ENCODE peak calls at places on chromosomes 7 and 10, in five cellular contexts. Z, A, F, I and G are unnamed samples.

GRCh38 chr7:99561735-99562051 is 3.3 kb downstream of the ZNF655 start:
- DNase-seq in Z (no peak), A (no peak), F (no peak), I (no peak), G (no peak)

GRCh38 chr10:48507933-48508830 is 96.7 kb downstream of the ARHGAP22 start:
- DNase-seq in Z (no peak), A (no peak), F (peak), I (peak), G (no peak)

GRCh38 chr10:132439025-132439388 is 42.0 kb downstream of the PWWP2B start:
- DNase-seq in Z (no peak), A (no peak), F (no peak), I (no peak), G (no peak)

GRCh38 chr10:35700490-35700887 is 58.4 kb upstream of the FZD8 start:
- DNase-seq in Z (no peak), A (no peak), F (no peak), I (no peak), G (no peak)

GRCh38 chr7:139702313-139702731 is 75.5 kb downstream of the HIPK2 start:
- DNase-seq in Z (no peak), A (no peak), F (no peak), I (no peak), G (no peak)

GRCh38 chr10:15325243-15326002 is 45.7 kb downstream of the FAM171A1 start:
- DNase-seq in Z (peak), A (no peak), F (no peak), I (no peak), G (peak)

GRCh38 chr10:389836-390448 is 254.7 kb downstream of the ZMYND11 start:
- DNase-seq in Z (no peak), A (no peak), F (no peak), I (no peak), G (no peak)

GRCh38 chr10:116721991-116722392 is 20.4 kb downstream of the HSPA12A start:
- DNase-seq in Z (no peak), A (no peak), F (no peak), I (no peak), G (no peak)

GRCh38 chr10:107561136-107561650 is 396.7 kb upstream of the SORCS1 start:
- DNase-seq in Z (no peak), A (no peak), F (no peak), I (no peak), G (no peak)

GRCh38 chr10:70538195-70538520 is 59.6 kb downstream of the PALD1 start:
- DNase-seq in Z (no peak), A (no peak), F (no peak), I (no peak), G (no peak)

GRCh38 chr7:16934947-16935742 is 53.4 kb upstream of the AGR3 start:
- DNase-seq in Z (no peak), A (no peak), F (no peak), I (peak), G (peak)

GRCh38 chr10:62082729-62083412 is 181.4 kb downstream of the ARID5B start:
- DNase-seq in Z (no peak), A (no peak), F (no peak), I (peak), G (no peak)

GRCh38 chr7:140042386-140042670 is 20.4 kb downstream of the PARP12 start:
- DNase-seq in Z (no peak), A (no peak), F (no peak), I (peak), G (no peak)

GRCh38 chr10:46014683-46015405 is 15.6 kb downstream of the NCOA4 start:
- DNase-seq in Z (no peak), A (no peak), F (no peak), I (no peak), G (no peak)

GRCh38 chr7:120272896-120273475 is at the start of gene KCND2:
- DNase-seq in Z (no peak), A (no peak), F (peak), I (no peak), G (peak)

GRCh38 chr10:101781984-101782810 is 1.0 kb downstream of the NPM3 start:
- DNase-seq in Z (no peak), A (no peak), F (peak), I (no peak), G (peak)

GRCh38 chr10:87646920-87647319 is 12.8 kb upstream of the PAPSS2 start:
- DNase-seq in Z (no peak), A (no peak), F (no peak), I (peak), G (no peak)

GRCh38 chr10:109894516-109894915 is 28.8 kb downstream of the XPNPEP1 start:
- DNase-seq in Z (no peak), A (peak), F (no peak), I (peak), G (peak)

GRCh38 chr10:49649936-49650723 is 29.3 kb upstream of the C10orf53 start:
- DNase-seq in Z (no peak), A (no peak), F (peak), I (peak), G (peak)

GRCh38 chr10:10642741-10643280 is 374.9 kb upstream of the CELF2 start:
- DNase-seq in Z (no peak), A (no peak), F (no peak), I (no peak), G (no peak)

GRCh38 chr7:139725843-139726484 is 51.8 kb downstream of the HIPK2 start:
- DNase-seq in Z (no peak), A (peak), F (no peak), I (no peak), G (peak)

GRCh38 chr7:145817687-145818086 is 298.9 kb upstream of the CNTNAP2 start:
- DNase-seq in Z (no peak), A (no peak), F (no peak), I (no peak), G (no peak)

GRCh38 chr7:103718482-103719415 is 270.7 kb downstream of the RELN start:
- DNase-seq in Z (peak), A (no peak), F (no peak), I (no peak), G (no peak)

GRCh38 chr10:71216751-71217265 is 4.4 kb downstream of the UNC5B start:
- DNase-seq in Z (no peak), A (no peak), F (no peak), I (no peak), G (no peak)

GRCh38 chr7:128783143-128783799 is 7.7 kb upstream of the OPN1SW start:
- DNase-seq in Z (no peak), A (peak), F (peak), I (no peak), G (peak)

GRCh38 chr10:43868362-43868672 is 219.6 kb upstream of the ZNF32 start:
- DNase-seq in Z (no peak), A (no peak), F (no peak), I (no peak), G (no peak)

GRCh38 chr7:31017036-31017747 is 34.9 kb upstream of the ADCYAP1R1 start:
- DNase-seq in Z (no peak), A (no peak), F (no peak), I (no peak), G (no peak)

GRCh38 chr10:15787426-15787825 is 67.7 kb upstream of the ITGA8 start:
- DNase-seq in Z (no peak), A (no peak), F (no peak), I (no peak), G (no peak)

GRCh38 chr7:20596653-20597052 is 18.8 kb upstream of the ABCB5 start:
- DNase-seq in Z (peak), A (no peak), F (no peak), I (no peak), G (no peak)

GRCh38 chr10:132710036-132710686 is 75.8 kb downstream of the NKX6-2 start:
- DNase-seq in Z (no peak), A (no peak), F (no peak), I (no peak), G (no peak)

GRCh38 chr10:17257466-17258321 is 29.7 kb downstream of the VIM start:
- DNase-seq in Z (no peak), A (peak), F (peak), I (peak), G (peak)

GRCh38 chr10:32207544-32207943 is 139.4 kb downstream of the EPC1 start:
- DNase-seq in Z (no peak), A (no peak), F (peak), I (peak), G (peak)

GRCh38 chr10:31759124-31759798 is 169.4 kb downstream of the ARHGAP12 start:
- DNase-seq in Z (no peak), A (peak), F (peak), I (no peak), G (no peak)

GRCh38 chr10:115129752-115130151 is 36.6 kb downstream of the ATRNL1 start:
- DNase-seq in Z (peak), A (no peak), F (no peak), I (peak), G (peak)